ENCODE peak calls at places on chromosome 5, in eight cellular contexts. One of them, this sample, is unnamed.

GRCh38 chr5:16552666-16553343 is 64.0 kb downstream of the RETREG1 start:
- DNase-seq in hippocampal formation: peak
- DNase-seq in Right ventricle myocardium superior: peak
- DNase-seq in progenitor cell of endocrine pancreas: peak
- DNase-seq in astrocyte of the spinal cord: peak
- DNase-seq in anterior cingulate cortex: peak
- DNase-seq in stomach: peak
- DNase-seq in right cardiac atrium: peak
- DNase-seq in this sample: peak

GRCh38 chr5:133546500-133546899 is 65.8 kb downstream of the FSTL4 start:
- DNase-seq in right cardiac atrium: no peak
- DNase-seq in hippocampal formation: no peak
- DNase-seq in Right ventricle myocardium superior: no peak
- DNase-seq in stomach: no peak
- DNase-seq in progenitor cell of endocrine pancreas: no peak
- DNase-seq in astrocyte of the spinal cord: no peak
- DNase-seq in anterior cingulate cortex: no peak
- DNase-seq in this sample: no peak

GRCh38 chr5:134792287-134792686 is 33.7 kb downstream of the DDX46 start:
- DNase-seq in right cardiac atrium: no peak
- DNase-seq in hippocampal formation: no peak
- DNase-seq in Right ventricle myocardium superior: no peak
- DNase-seq in stomach: no peak
- DNase-seq in progenitor cell of endocrine pancreas: no peak
- DNase-seq in astrocyte of the spinal cord: no peak
- DNase-seq in anterior cingulate cortex: no peak
- DNase-seq in this sample: no peak

GRCh38 chr5:138305797-138306196 is 25.8 kb downstream of the CDC25C start:
- DNase-seq in Right ventricle myocardium superior: peak
- DNase-seq in astrocyte of the spinal cord: no peak
- DNase-seq in hippocampal formation: no peak
- DNase-seq in progenitor cell of endocrine pancreas: no peak
- DNase-seq in right cardiac atrium: peak
- DNase-seq in stomach: peak
- DNase-seq in anterior cingulate cortex: no peak
- DNase-seq in this sample: no peak

GRCh38 chr5:122493091-122493775 is 181.2 kb downstream of the SNCAIP start:
- DNase-seq in right cardiac atrium: peak
- DNase-seq in hippocampal formation: peak
- DNase-seq in astrocyte of the spinal cord: peak
- DNase-seq in anterior cingulate cortex: no peak
- DNase-seq in progenitor cell of endocrine pancreas: peak
- DNase-seq in stomach: peak
- DNase-seq in Right ventricle myocardium superior: peak
- DNase-seq in this sample: no peak

GRCh38 chr5:125552486-125552885 is 806.0 kb upstream of the ZNF608 start:
- DNase-seq in right cardiac atrium: no peak
- DNase-seq in stomach: no peak
- DNase-seq in astrocyte of the spinal cord: no peak
- DNase-seq in progenitor cell of endocrine pancreas: no peak
- DNase-seq in anterior cingulate cortex: no peak
- DNase-seq in Right ventricle myocardium superior: no peak
- DNase-seq in hippocampal formation: no peak
- DNase-seq in this sample: no peak

GRCh38 chr5:80269991-80270438 is 14.2 kb upstream of the SERINC5 start:
- DNase-seq in progenitor cell of endocrine pancreas: no peak
- DNase-seq in Right ventricle myocardium superior: no peak
- DNase-seq in anterior cingulate cortex: no peak
- DNase-seq in astrocyte of the spinal cord: no peak
- DNase-seq in hippocampal formation: no peak
- DNase-seq in right cardiac atrium: no peak
- DNase-seq in stomach: no peak
- DNase-seq in this sample: no peak

GRCh38 chr5:145660897-145661650 is 174.1 kb downstream of the PRELID2 start:
- DNase-seq in progenitor cell of endocrine pancreas: no peak
- DNase-seq in anterior cingulate cortex: no peak
- DNase-seq in stomach: no peak
- DNase-seq in right cardiac atrium: no peak
- DNase-seq in hippocampal formation: no peak
- DNase-seq in astrocyte of the spinal cord: no peak
- DNase-seq in Right ventricle myocardium superior: no peak
- DNase-seq in this sample: no peak

GRCh38 chr5:180161420-180162303 is 47.3 kb downstream of the RASGEF1C start:
- DNase-seq in hippocampal formation: peak
- DNase-seq in anterior cingulate cortex: no peak
- DNase-seq in right cardiac atrium: no peak
- DNase-seq in astrocyte of the spinal cord: no peak
- DNase-seq in stomach: no peak
- DNase-seq in Right ventricle myocardium superior: no peak
- DNase-seq in progenitor cell of endocrine pancreas: no peak
- DNase-seq in this sample: peak

GRCh38 chr5:31113101-31113500 is 80.4 kb upstream of the CDH6 start:
- DNase-seq in stomach: no peak
- DNase-seq in Right ventricle myocardium superior: no peak
- DNase-seq in progenitor cell of endocrine pancreas: no peak
- DNase-seq in hippocampal formation: no peak
- DNase-seq in right cardiac atrium: no peak
- DNase-seq in anterior cingulate cortex: no peak
- DNase-seq in astrocyte of the spinal cord: peak
- DNase-seq in this sample: no peak

GRCh38 chr5:56698463-56699381 is 116.6 kb upstream of the MAP3K1 start:
- DNase-seq in anterior cingulate cortex: peak
- DNase-seq in hippocampal formation: no peak
- DNase-seq in Right ventricle myocardium superior: no peak
- DNase-seq in astrocyte of the spinal cord: peak
- DNase-seq in progenitor cell of endocrine pancreas: no peak
- DNase-seq in right cardiac atrium: peak
- DNase-seq in stomach: peak
- DNase-seq in this sample: no peak

GRCh38 chr5:145848854-145849253 is 13.7 kb upstream of the PRELID2 start:
- DNase-seq in Right ventricle myocardium superior: no peak
- DNase-seq in anterior cingulate cortex: no peak
- DNase-seq in right cardiac atrium: no peak
- DNase-seq in progenitor cell of endocrine pancreas: no peak
- DNase-seq in astrocyte of the spinal cord: peak
- DNase-seq in hippocampal formation: no peak
- DNase-seq in stomach: no peak
- DNase-seq in this sample: no peak

GRCh38 chr5:72649449-72649848 is 142.2 kb upstream of the ZNF366 start:
- DNase-seq in right cardiac atrium: no peak
- DNase-seq in hippocampal formation: no peak
- DNase-seq in Right ventricle myocardium superior: no peak
- DNase-seq in progenitor cell of endocrine pancreas: no peak
- DNase-seq in stomach: no peak
- DNase-seq in astrocyte of the spinal cord: peak
- DNase-seq in anterior cingulate cortex: no peak
- DNase-seq in this sample: no peak

GRCh38 chr5:108629779-108630178 is 117.9 kb upstream of the FER start:
- DNase-seq in Right ventricle myocardium superior: no peak
- DNase-seq in astrocyte of the spinal cord: no peak
- DNase-seq in anterior cingulate cortex: no peak
- DNase-seq in right cardiac atrium: no peak
- DNase-seq in progenitor cell of endocrine pancreas: no peak
- DNase-seq in hippocampal formation: no peak
- DNase-seq in stomach: no peak
- DNase-seq in this sample: no peak

GRCh38 chr5:105088961-105089360 is 1526.4 kb upstream of the NUDT12 start:
- DNase-seq in progenitor cell of endocrine pancreas: no peak
- DNase-seq in hippocampal formation: no peak
- DNase-seq in anterior cingulate cortex: no peak
- DNase-seq in right cardiac atrium: no peak
- DNase-seq in Right ventricle myocardium superior: no peak
- DNase-seq in stomach: no peak
- DNase-seq in astrocyte of the spinal cord: peak
- DNase-seq in this sample: no peak

GRCh38 chr5:139413963-139414362 is 10.1 kb upstream of the SPATA24 start:
- DNase-seq in stomach: no peak
- DNase-seq in right cardiac atrium: no peak
- DNase-seq in hippocampal formation: no peak
- DNase-seq in anterior cingulate cortex: no peak
- DNase-seq in Right ventricle myocardium superior: no peak
- DNase-seq in astrocyte of the spinal cord: no peak
- DNase-seq in progenitor cell of endocrine pancreas: no peak
- DNase-seq in this sample: no peak

GRCh38 chr5:157047898-157048297 is 11.0 kb downstream of the HAVCR1 start:
- DNase-seq in stomach: no peak
- DNase-seq in progenitor cell of endocrine pancreas: no peak
- DNase-seq in right cardiac atrium: no peak
- DNase-seq in astrocyte of the spinal cord: no peak
- DNase-seq in hippocampal formation: no peak
- DNase-seq in Right ventricle myocardium superior: no peak
- DNase-seq in anterior cingulate cortex: no peak
- DNase-seq in this sample: no peak

GRCh38 chr5:164504141-164504772 is 998.8 kb downstream of the MAT2B start:
- DNase-seq in hippocampal formation: peak
- DNase-seq in astrocyte of the spinal cord: peak
- DNase-seq in anterior cingulate cortex: no peak
- DNase-seq in stomach: peak
- DNase-seq in progenitor cell of endocrine pancreas: peak
- DNase-seq in Right ventricle myocardium superior: no peak
- DNase-seq in right cardiac atrium: no peak
- DNase-seq in this sample: no peak

GRCh38 chr5:58261605-58262004 is 198.3 kb downstream of the PLK2 start:
- DNase-seq in right cardiac atrium: peak
- DNase-seq in progenitor cell of endocrine pancreas: no peak
- DNase-seq in Right ventricle myocardium superior: no peak
- DNase-seq in stomach: no peak
- DNase-seq in astrocyte of the spinal cord: no peak
- DNase-seq in hippocampal formation: no peak
- DNase-seq in anterior cingulate cortex: no peak
- DNase-seq in this sample: no peak

GRCh38 chr5:1793301-1793740 is 6.3 kb downstream of the MRPL36 start:
- DNase-seq in anterior cingulate cortex: no peak
- DNase-seq in hippocampal formation: no peak
- DNase-seq in progenitor cell of endocrine pancreas: no peak
- DNase-seq in astrocyte of the spinal cord: peak
- DNase-seq in right cardiac atrium: no peak
- DNase-seq in stomach: no peak
- DNase-seq in Right ventricle myocardium superior: peak
- DNase-seq in this sample: no peak

GRCh38 chr5:88188458-88189132 is 80.0 kb downstream of the TMEM161B start:
- DNase-seq in right cardiac atrium: no peak
- DNase-seq in hippocampal formation: no peak
- DNase-seq in Right ventricle myocardium superior: no peak
- DNase-seq in progenitor cell of endocrine pancreas: no peak
- DNase-seq in stomach: no peak
- DNase-seq in anterior cingulate cortex: no peak
- DNase-seq in astrocyte of the spinal cord: peak
- DNase-seq in this sample: no peak

GRCh38 chr5:51028394-51028793 is 354.9 kb upstream of the ISL1 start:
- DNase-seq in progenitor cell of endocrine pancreas: no peak
- DNase-seq in astrocyte of the spinal cord: no peak
- DNase-seq in stomach: no peak
- DNase-seq in Right ventricle myocardium superior: no peak
- DNase-seq in hippocampal formation: no peak
- DNase-seq in anterior cingulate cortex: no peak
- DNase-seq in right cardiac atrium: no peak
- DNase-seq in this sample: no peak

GRCh38 chr5:51380603-51381207 is 2.5 kb upstream of the ISL1 start:
- DNase-seq in astrocyte of the spinal cord: no peak
- DNase-seq in progenitor cell of endocrine pancreas: no peak
- DNase-seq in hippocampal formation: no peak
- DNase-seq in right cardiac atrium: no peak
- DNase-seq in Right ventricle myocardium superior: no peak
- DNase-seq in anterior cingulate cortex: no peak
- DNase-seq in stomach: peak
- DNase-seq in this sample: no peak

GRCh38 chr5:138569759-138570158 is 5.4 kb downstream of the HSPA9 start:
- DNase-seq in anterior cingulate cortex: no peak
- DNase-seq in hippocampal formation: no peak
- DNase-seq in Right ventricle myocardium superior: no peak
- DNase-seq in progenitor cell of endocrine pancreas: no peak
- DNase-seq in right cardiac atrium: peak
- DNase-seq in stomach: no peak
- DNase-seq in astrocyte of the spinal cord: no peak
- DNase-seq in this sample: no peak

GRCh38 chr5:67193479-67193878 is 3.1 kb downstream of the CD180 start:
- DNase-seq in hippocampal formation: no peak
- DNase-seq in astrocyte of the spinal cord: peak
- DNase-seq in right cardiac atrium: no peak
- DNase-seq in stomach: no peak
- DNase-seq in Right ventricle myocardium superior: no peak
- DNase-seq in anterior cingulate cortex: no peak
- DNase-seq in progenitor cell of endocrine pancreas: no peak
- DNase-seq in this sample: no peak

GRCh38 chr5:80569086-80569960 is 757 bp downstream of the ANKRD34B start:
- DNase-seq in Right ventricle myocardium superior: no peak
- DNase-seq in progenitor cell of endocrine pancreas: peak
- DNase-seq in right cardiac atrium: no peak
- DNase-seq in hippocampal formation: no peak
- DNase-seq in anterior cingulate cortex: no peak
- DNase-seq in stomach: no peak
- DNase-seq in astrocyte of the spinal cord: no peak
- DNase-seq in this sample: no peak

GRCh38 chr5:37494756-37495155 is 115.6 kb downstream of the WDR70 start:
- DNase-seq in progenitor cell of endocrine pancreas: no peak
- DNase-seq in right cardiac atrium: no peak
- DNase-seq in hippocampal formation: no peak
- DNase-seq in anterior cingulate cortex: no peak
- DNase-seq in stomach: peak
- DNase-seq in Right ventricle myocardium superior: no peak
- DNase-seq in astrocyte of the spinal cord: no peak
- DNase-seq in this sample: no peak

GRCh38 chr5:3197699-3198098 is 397.9 kb upstream of the IRX1 start:
- DNase-seq in progenitor cell of endocrine pancreas: no peak
- DNase-seq in astrocyte of the spinal cord: peak
- DNase-seq in right cardiac atrium: no peak
- DNase-seq in anterior cingulate cortex: no peak
- DNase-seq in hippocampal formation: peak
- DNase-seq in stomach: no peak
- DNase-seq in Right ventricle myocardium superior: no peak
- DNase-seq in this sample: peak

GRCh38 chr5:82234880-82235279 is 43.3 kb downstream of the RPS23 start:
- DNase-seq in Right ventricle myocardium superior: no peak
- DNase-seq in right cardiac atrium: no peak
- DNase-seq in stomach: no peak
- DNase-seq in hippocampal formation: no peak
- DNase-seq in progenitor cell of endocrine pancreas: no peak
- DNase-seq in anterior cingulate cortex: no peak
- DNase-seq in astrocyte of the spinal cord: no peak
- DNase-seq in this sample: no peak

GRCh38 chr5:160173-160510 is 31.2 kb upstream of the LRRC14B start:
- DNase-seq in anterior cingulate cortex: no peak
- DNase-seq in hippocampal formation: no peak
- DNase-seq in right cardiac atrium: no peak
- DNase-seq in progenitor cell of endocrine pancreas: no peak
- DNase-seq in astrocyte of the spinal cord: peak
- DNase-seq in stomach: peak
- DNase-seq in Right ventricle myocardium superior: no peak
- DNase-seq in this sample: no peak

GRCh38 chr5:142800776-142801494 is 30.8 kb downstream of the ARHGAP26 start:
- DNase-seq in progenitor cell of endocrine pancreas: no peak
- DNase-seq in hippocampal formation: no peak
- DNase-seq in stomach: no peak
- DNase-seq in anterior cingulate cortex: no peak
- DNase-seq in right cardiac atrium: no peak
- DNase-seq in astrocyte of the spinal cord: no peak
- DNase-seq in Right ventricle myocardium superior: no peak
- DNase-seq in this sample: no peak

GRCh38 chr5:44875661-44876250 is 67.0 kb downstream of the MRPS30 start:
- DNase-seq in hippocampal formation: no peak
- DNase-seq in stomach: no peak
- DNase-seq in Right ventricle myocardium superior: no peak
- DNase-seq in anterior cingulate cortex: no peak
- DNase-seq in right cardiac atrium: no peak
- DNase-seq in astrocyte of the spinal cord: peak
- DNase-seq in progenitor cell of endocrine pancreas: no peak
- DNase-seq in this sample: no peak

GRCh38 chr5:109290231-109290630 is 119.5 kb downstream of the PJA2 start:
- DNase-seq in hippocampal formation: no peak
- DNase-seq in right cardiac atrium: no peak
- DNase-seq in astrocyte of the spinal cord: no peak
- DNase-seq in progenitor cell of endocrine pancreas: no peak
- DNase-seq in anterior cingulate cortex: no peak
- DNase-seq in Right ventricle myocardium superior: no peak
- DNase-seq in stomach: no peak
- DNase-seq in this sample: no peak

GRCh38 chr5:156174225-156174624 is 152.7 kb upstream of the SGCD start:
- DNase-seq in stomach: no peak
- DNase-seq in astrocyte of the spinal cord: no peak
- DNase-seq in right cardiac atrium: no peak
- DNase-seq in Right ventricle myocardium superior: no peak
- DNase-seq in progenitor cell of endocrine pancreas: no peak
- DNase-seq in hippocampal formation: no peak
- DNase-seq in anterior cingulate cortex: no peak
- DNase-seq in this sample: no peak